ENCODE peak calls at places on chromosomes 6 and 20, in ten cellular contexts. One of them, this sample, is unnamed.

GRCh38 chr20:33732166-33732970 is 572 bp downstream of the ZNF341 start:
- DNase-seq in endothelial cell: no peak
- DNase-seq in GM23338: peak
- DNase-seq in RWPE1: peak
- DNase-seq in PC-3: peak
- DNase-seq in omental fat pad: peak
- DNase-seq in heart left ventricle: peak
- DNase-seq in HFF-Myc: no peak
- DNase-seq in uterus: no peak
- DNase-seq in progenitor cell of endocrine pancreas: no peak
- DNase-seq in this sample: no peak

GRCh38 chr6:169249057-169249456 is 4.6 kb downstream of the THBS2 start:
- DNase-seq in PC-3: no peak
- DNase-seq in HFF-Myc: no peak
- DNase-seq in uterus: peak
- DNase-seq in heart left ventricle: no peak
- DNase-seq in omental fat pad: peak
- DNase-seq in RWPE1: no peak
- DNase-seq in progenitor cell of endocrine pancreas: no peak
- DNase-seq in endothelial cell: no peak
- DNase-seq in GM23338: no peak
- DNase-seq in this sample: no peak

GRCh38 chr20:41370176-41370575 is 3.6 kb upstream of the EMILIN3 start:
- DNase-seq in uterus: no peak
- DNase-seq in GM23338: no peak
- DNase-seq in PC-3: no peak
- DNase-seq in HFF-Myc: no peak
- DNase-seq in progenitor cell of endocrine pancreas: no peak
- DNase-seq in heart left ventricle: no peak
- DNase-seq in omental fat pad: no peak
- DNase-seq in endothelial cell: no peak
- DNase-seq in RWPE1: no peak
- DNase-seq in this sample: no peak

GRCh38 chr6:104423691-104424090 is 436.0 kb downstream of the HACE1 start:
- DNase-seq in heart left ventricle: no peak
- DNase-seq in uterus: no peak
- DNase-seq in progenitor cell of endocrine pancreas: no peak
- DNase-seq in RWPE1: no peak
- DNase-seq in omental fat pad: no peak
- DNase-seq in endothelial cell: no peak
- DNase-seq in GM23338: no peak
- DNase-seq in HFF-Myc: no peak
- DNase-seq in PC-3: no peak
- DNase-seq in this sample: no peak

GRCh38 chr6:104218132-104218531 is 641.6 kb downstream of the HACE1 start:
- DNase-seq in progenitor cell of endocrine pancreas: no peak
- DNase-seq in GM23338: no peak
- DNase-seq in heart left ventricle: no peak
- DNase-seq in RWPE1: no peak
- DNase-seq in endothelial cell: no peak
- DNase-seq in omental fat pad: no peak
- DNase-seq in PC-3: peak
- DNase-seq in HFF-Myc: no peak
- DNase-seq in uterus: no peak
- DNase-seq in this sample: no peak

GRCh38 chr20:47389867-47390347 is 33.4 kb upstream of the ZMYND8 start:
- DNase-seq in RWPE1: peak
- DNase-seq in progenitor cell of endocrine pancreas: no peak
- DNase-seq in heart left ventricle: no peak
- DNase-seq in HFF-Myc: peak
- DNase-seq in endothelial cell: no peak
- DNase-seq in uterus: no peak
- DNase-seq in PC-3: peak
- DNase-seq in omental fat pad: no peak
- DNase-seq in GM23338: no peak
- DNase-seq in this sample: no peak

GRCh38 chr20:10504893-10505292 is 69.8 kb downstream of the SLX4IP start:
- DNase-seq in heart left ventricle: no peak
- DNase-seq in uterus: peak
- DNase-seq in HFF-Myc: no peak
- DNase-seq in RWPE1: no peak
- DNase-seq in progenitor cell of endocrine pancreas: no peak
- DNase-seq in GM23338: no peak
- DNase-seq in endothelial cell: no peak
- DNase-seq in omental fat pad: no peak
- DNase-seq in PC-3: no peak
- DNase-seq in this sample: no peak

GRCh38 chr20:10721112-10721896 is 47.5 kb upstream of the JAG1 start:
- DNase-seq in heart left ventricle: no peak
- DNase-seq in HFF-Myc: no peak
- DNase-seq in omental fat pad: no peak
- DNase-seq in endothelial cell: no peak
- DNase-seq in progenitor cell of endocrine pancreas: no peak
- DNase-seq in uterus: no peak
- DNase-seq in PC-3: no peak
- DNase-seq in GM23338: no peak
- DNase-seq in RWPE1: no peak
- DNase-seq in this sample: no peak

GRCh38 chr20:4112490-4113420 is 97.4 kb upstream of the RNF24 start:
- DNase-seq in RWPE1: no peak
- DNase-seq in uterus: peak
- DNase-seq in PC-3: peak
- DNase-seq in heart left ventricle: peak
- DNase-seq in GM23338: no peak
- DNase-seq in omental fat pad: no peak
- DNase-seq in progenitor cell of endocrine pancreas: no peak
- DNase-seq in endothelial cell: no peak
- DNase-seq in HFF-Myc: peak
- DNase-seq in this sample: no peak

GRCh38 chr6:170034294-170034693 is 256.6 kb downstream of the DLL1 start:
- DNase-seq in GM23338: no peak
- DNase-seq in RWPE1: no peak
- DNase-seq in heart left ventricle: no peak
- DNase-seq in PC-3: no peak
- DNase-seq in endothelial cell: no peak
- DNase-seq in progenitor cell of endocrine pancreas: no peak
- DNase-seq in uterus: no peak
- DNase-seq in omental fat pad: no peak
- DNase-seq in HFF-Myc: no peak
- DNase-seq in this sample: no peak

GRCh38 chr20:13644010-13644409 is 5.3 kb upstream of the TASP1 start:
- DNase-seq in uterus: no peak
- DNase-seq in heart left ventricle: no peak
- DNase-seq in PC-3: no peak
- DNase-seq in omental fat pad: no peak
- DNase-seq in RWPE1: no peak
- DNase-seq in HFF-Myc: no peak
- DNase-seq in endothelial cell: no peak
- DNase-seq in progenitor cell of endocrine pancreas: no peak
- DNase-seq in GM23338: peak
- DNase-seq in this sample: no peak

GRCh38 chr6:169847141-169847674 is 95.8 kb downstream of the ERMARD start:
- DNase-seq in heart left ventricle: no peak
- DNase-seq in GM23338: no peak
- DNase-seq in omental fat pad: no peak
- DNase-seq in PC-3: no peak
- DNase-seq in uterus: peak
- DNase-seq in endothelial cell: no peak
- DNase-seq in RWPE1: no peak
- DNase-seq in HFF-Myc: no peak
- DNase-seq in progenitor cell of endocrine pancreas: no peak
- DNase-seq in this sample: no peak

GRCh38 chr6:42459888-42460287 is 8.2 kb upstream of the TRERF1 start:
- DNase-seq in HFF-Myc: no peak
- DNase-seq in progenitor cell of endocrine pancreas: no peak
- DNase-seq in omental fat pad: no peak
- DNase-seq in endothelial cell: no peak
- DNase-seq in PC-3: no peak
- DNase-seq in heart left ventricle: no peak
- DNase-seq in GM23338: no peak
- DNase-seq in RWPE1: no peak
- DNase-seq in uterus: no peak
- DNase-seq in this sample: no peak
- TF ChIP-seq CTCF in HFF-Myc: no peak
- TF ChIP-seq CTCF in progenitor cell of endocrine pancreas: no peak
- TF ChIP-seq CTCF in omental fat pad: no peak
- TF ChIP-seq CTCF in endothelial cell: no peak
- TF ChIP-seq CTCF in PC-3: no peak
- TF ChIP-seq CTCF in heart left ventricle: no peak
- TF ChIP-seq CTCF in GM23338: peak
- TF ChIP-seq CTCF in RWPE1: no peak
- TF ChIP-seq CTCF in uterus: no peak
- TF ChIP-seq CTCF in this sample: no peak

GRCh38 chr6:106740287-106740686 is 110.9 kb downstream of the QRSL1 start:
- DNase-seq in HFF-Myc: no peak
- DNase-seq in PC-3: no peak
- DNase-seq in GM23338: no peak
- DNase-seq in uterus: no peak
- DNase-seq in omental fat pad: no peak
- DNase-seq in endothelial cell: no peak
- DNase-seq in RWPE1: no peak
- DNase-seq in heart left ventricle: no peak
- DNase-seq in progenitor cell of endocrine pancreas: no peak
- DNase-seq in this sample: no peak
- TF ChIP-seq CTCF in HFF-Myc: no peak
- TF ChIP-seq CTCF in PC-3: no peak
- TF ChIP-seq CTCF in GM23338: peak
- TF ChIP-seq CTCF in uterus: no peak
- TF ChIP-seq CTCF in omental fat pad: no peak
- TF ChIP-seq CTCF in endothelial cell: no peak
- TF ChIP-seq CTCF in RWPE1: no peak
- TF ChIP-seq CTCF in heart left ventricle: no peak
- TF ChIP-seq CTCF in progenitor cell of endocrine pancreas: no peak
- TF ChIP-seq CTCF in this sample: no peak

GRCh38 chr20:52193133-52193532 is 1.6 kb upstream of the ZFP64 start:
- DNase-seq in omental fat pad: no peak
- DNase-seq in HFF-Myc: no peak
- DNase-seq in RWPE1: no peak
- DNase-seq in heart left ventricle: no peak
- DNase-seq in progenitor cell of endocrine pancreas: no peak
- DNase-seq in endothelial cell: no peak
- DNase-seq in PC-3: no peak
- DNase-seq in GM23338: no peak
- DNase-seq in uterus: no peak
- DNase-seq in this sample: no peak

GRCh38 chr20:52191436-52192295 is at the start of gene ZFP64:
- DNase-seq in HFF-Myc: no peak
- DNase-seq in uterus: peak
- DNase-seq in omental fat pad: no peak
- DNase-seq in RWPE1: peak
- DNase-seq in progenitor cell of endocrine pancreas: peak
- DNase-seq in endothelial cell: peak
- DNase-seq in heart left ventricle: peak
- DNase-seq in GM23338: peak
- DNase-seq in PC-3: peak
- DNase-seq in this sample: peak

GRCh38 chr20:52191132-52191435 is 495 bp downstream of the ZFP64 start:
- DNase-seq in heart left ventricle: no peak
- DNase-seq in endothelial cell: no peak
- DNase-seq in progenitor cell of endocrine pancreas: no peak
- DNase-seq in RWPE1: peak
- DNase-seq in HFF-Myc: no peak
- DNase-seq in uterus: no peak
- DNase-seq in PC-3: peak
- DNase-seq in GM23338: peak
- DNase-seq in omental fat pad: no peak
- DNase-seq in this sample: no peak

GRCh38 chr20:52193886-52194545 is 2.4 kb upstream of the ZFP64 start:
- DNase-seq in uterus: no peak
- DNase-seq in heart left ventricle: no peak
- DNase-seq in PC-3: no peak
- DNase-seq in endothelial cell: no peak
- DNase-seq in GM23338: no peak
- DNase-seq in HFF-Myc: no peak
- DNase-seq in RWPE1: no peak
- DNase-seq in progenitor cell of endocrine pancreas: no peak
- DNase-seq in omental fat pad: no peak
- DNase-seq in this sample: no peak

GRCh38 chr20:52192296-52193007 is 873 bp upstream of the ZFP64 start:
- DNase-seq in GM23338: no peak
- DNase-seq in HFF-Myc: no peak
- DNase-seq in omental fat pad: no peak
- DNase-seq in endothelial cell: no peak
- DNase-seq in progenitor cell of endocrine pancreas: no peak
- DNase-seq in heart left ventricle: peak
- DNase-seq in PC-3: peak
- DNase-seq in uterus: peak
- DNase-seq in RWPE1: peak
- DNase-seq in this sample: no peak
- TF ChIP-seq CTCF in GM23338: peak
- TF ChIP-seq CTCF in HFF-Myc: no peak
- TF ChIP-seq CTCF in omental fat pad: no peak
- TF ChIP-seq CTCF in endothelial cell: no peak
- TF ChIP-seq CTCF in progenitor cell of endocrine pancreas: peak
- TF ChIP-seq CTCF in heart left ventricle: no peak
- TF ChIP-seq CTCF in PC-3: peak
- TF ChIP-seq CTCF in uterus: no peak
- TF ChIP-seq CTCF in RWPE1: no peak
- TF ChIP-seq CTCF in this sample: peak

GRCh38 chr20:2421247-2421646 is 40.5 kb downstream of the TGM6 start:
- DNase-seq in heart left ventricle: no peak
- DNase-seq in RWPE1: peak
- DNase-seq in HFF-Myc: no peak
- DNase-seq in omental fat pad: no peak
- DNase-seq in uterus: no peak
- DNase-seq in PC-3: peak
- DNase-seq in GM23338: no peak
- DNase-seq in progenitor cell of endocrine pancreas: no peak
- DNase-seq in endothelial cell: no peak
- DNase-seq in this sample: no peak
- TF ChIP-seq CTCF in heart left ventricle: no peak
- TF ChIP-seq CTCF in RWPE1: peak
- TF ChIP-seq CTCF in HFF-Myc: no peak
- TF ChIP-seq CTCF in omental fat pad: no peak
- TF ChIP-seq CTCF in uterus: no peak
- TF ChIP-seq CTCF in PC-3: peak
- TF ChIP-seq CTCF in GM23338: no peak
- TF ChIP-seq CTCF in progenitor cell of endocrine pancreas: peak
- TF ChIP-seq CTCF in endothelial cell: peak
- TF ChIP-seq CTCF in this sample: peak